ENCODE peak calls at places on chromosomes 1 and 21, in four cellular contexts. One of them, this sample, is unnamed.

GRCh38 chr1:224874775-224875174 is 54.7 kb upstream of the DNAH14 start:
- DNase-seq in cardiac muscle cell: no peak
- DNase-seq in uterus: no peak
- DNase-seq in CD8-positive, alpha-beta T cell: no peak
- DNase-seq in this sample: no peak

GRCh38 chr1:227899820-227900449 is 47.8 kb downstream of the WNT9A start:
- DNase-seq in cardiac muscle cell: no peak
- DNase-seq in uterus: peak; percentile 11
- DNase-seq in CD8-positive, alpha-beta T cell: no peak
- DNase-seq in this sample: no peak

GRCh38 chr1:12615916-12616708 is 1.9 kb downstream of the DHRS3 start:
- DNase-seq in cardiac muscle cell: peak; percentile 49
- DNase-seq in uterus: peak; percentile 52
- DNase-seq in CD8-positive, alpha-beta T cell: no peak
- DNase-seq in this sample: peak; percentile 44

GRCh38 chr1:178938281-178938958 is 67.5 kb upstream of the ANGPTL1 start:
- DNase-seq in cardiac muscle cell: no peak
- DNase-seq in uterus: no peak
- DNase-seq in CD8-positive, alpha-beta T cell: no peak
- DNase-seq in this sample: no peak

GRCh38 chr1:180911640-180912161 is 996 bp upstream of the KIAA1614 start:
- DNase-seq in cardiac muscle cell: no peak
- DNase-seq in uterus: peak; percentile 39
- DNase-seq in CD8-positive, alpha-beta T cell: no peak
- DNase-seq in this sample: no peak

GRCh38 chr1:216929870-216930582 is 206.8 kb upstream of the ESRRG start:
- DNase-seq in cardiac muscle cell: no peak
- DNase-seq in uterus: no peak
- DNase-seq in CD8-positive, alpha-beta T cell: no peak
- DNase-seq in this sample: no peak

GRCh38 chr1:67355745-67356424 is 48.2 kb downstream of the IL12RB2 start:
- DNase-seq in cardiac muscle cell: no peak
- DNase-seq in uterus: no peak
- DNase-seq in CD8-positive, alpha-beta T cell: no peak
- DNase-seq in this sample: no peak

GRCh38 chr1:36771222-36771621 is 263.1 kb downstream of the GRIK3 start:
- DNase-seq in cardiac muscle cell: no peak
- DNase-seq in uterus: no peak
- DNase-seq in CD8-positive, alpha-beta T cell: no peak
- DNase-seq in this sample: no peak

GRCh38 chr21:20997633-20998455 is at the start of gene NCAM2:
- DNase-seq in cardiac muscle cell: peak; percentile 89
- DNase-seq in uterus: peak; percentile 46
- DNase-seq in CD8-positive, alpha-beta T cell: peak; percentile 17
- DNase-seq in this sample: no peak

GRCh38 chr1:45863117-45863670 is 59.8 kb downstream of the MAST2 start:
- DNase-seq in cardiac muscle cell: no peak
- DNase-seq in uterus: no peak
- DNase-seq in CD8-positive, alpha-beta T cell: no peak
- DNase-seq in this sample: no peak